ENCODE peak calls at places on chromosomes 1 and 21, in five cellular contexts. D is amniotic stem cell; U is activated CD4-positive, alpha-beta T cell treated with anti-CD3 and anti-CD28 coated beads, Interleukin-2, amount 10 ng/mL, durations not matched to agents 7 days and 5 days; Z is CD8-positive, alpha-beta T cell; F is NCI-H1092. M is an unnamed sample.

GRCh38 chr1:171141336-171142051 is 43.6 kb upstream of the FMO2 start:
- DNase-seq in F (no peak), U (no peak), Z (no peak), D (peak), M (no peak)

GRCh38 chr21:36918291-36918690 is 48.2 kb downstream of the HLCS start:
- DNase-seq in Z (no peak), F (no peak), D (no peak), U (no peak), M (no peak)

GRCh38 chr1:56803561-56804156 is 15.5 kb downstream of the FYB2 start:
- DNase-seq in F (no peak), U (peak), Z (no peak), D (no peak), M (no peak)

GRCh38 chr1:61299468-61299867 is 217.1 kb downstream of the NFIA start:
- DNase-seq in D (no peak), Z (no peak), F (no peak), U (no peak), M (no peak)

GRCh38 chr21:36661511-36662309 is 37.2 kb upstream of the SIM2 start:
- DNase-seq in F (peak), D (no peak), U (no peak), Z (no peak), M (no peak)

GRCh38 chr1:110390692-110391232 is at the start of gene SLC16A4:
- DNase-seq in Z (no peak), U (no peak), D (peak), F (no peak), M (no peak)

GRCh38 chr1:8384088-8384487 is 66.2 kb downstream of the SLC45A1 start:
- DNase-seq in F (no peak), D (no peak), U (no peak), Z (no peak), M (no peak)

GRCh38 chr1:161121838-161122237 is 3.9 kb downstream of the NIT1 start:
- DNase-seq in D (no peak), Z (no peak), U (no peak), F (no peak), M (no peak)

GRCh38 chr1:210467440-210468040 is 138.8 kb downstream of the HHAT start:
- DNase-seq in D (no peak), Z (no peak), F (no peak), U (no peak), M (no peak)

GRCh38 chr21:18499761-18500376 is 96.3 kb upstream of the TMPRSS15 start:
- DNase-seq in U (peak), F (peak), Z (peak), D (no peak), M (no peak)

GRCh38 chr1:209483691-209484090 is 99.8 kb upstream of the CAMK1G start:
- DNase-seq in F (no peak), D (no peak), U (no peak), Z (no peak), M (no peak)

GRCh38 chr21:40602105-40602504 is 244.9 kb downstream of the DSCAM start:
- DNase-seq in F (no peak), Z (no peak), D (no peak), U (no peak), M (no peak)

GRCh38 chr21:44052830-44053226 is 40.7 kb downstream of the TRAPPC10 start:
- DNase-seq in U (no peak), D (no peak), F (no peak), Z (no peak), M (no peak)

M was measured in activated B cell treated with CpG ODN at 0.5 μM for 24 hours.